ENCODE peak calls at places on chromosomes 7 and 10, in eight cellular contexts. N is GM19239; J is stimulated activated CD4-positive, alpha-beta T cell treated with anti-CD3 and anti-CD28 coated beads, TNF-alpha, amount 100 ng/mL, for 4 hours; H is bronchial epithelial cell; E is pulmonary artery endothelial cell; V is H54; K is naive thymus-derived CD8-positive, alpha-beta T cell; L is ELR. D is an unnamed sample.

GRCh38 chr7:121485457-121486243 is 89.5 kb upstream of the FAM3C start:
- DNase-seq in N (no peak), J (no peak), H (no peak), E (no peak), V (no peak), K (no peak), L (no peak), D (peak)

GRCh38 chr10:47026301-47027107 is 115.3 kb downstream of the PTPN20 start:
- DNase-seq in N (no peak), J (no peak), H (no peak), E (no peak), V (no peak), K (peak), L (no peak), D (no peak)

GRCh38 chr7:8579661-8580060 is 146.3 kb downstream of the NXPH1 start:
- DNase-seq in N (no peak), J (no peak), H (no peak), E (no peak), V (no peak), K (no peak), L (no peak), D (no peak)

GRCh38 chr7:90958669-90959068 is 305.6 kb upstream of the FZD1 start:
- DNase-seq in N (no peak), J (no peak), H (no peak), E (no peak), V (no peak), K (no peak), L (no peak), D (peak)

GRCh38 chr7:69748530-69748929 is 150.3 kb downstream of the AUTS2 start:
- DNase-seq in N (no peak), J (no peak), H (peak), E (no peak), V (no peak), K (no peak), L (no peak), D (peak)

GRCh38 chr7:68176974-68177373 is 1180.3 kb downstream of the TYW1 start:
- DNase-seq in N (no peak), J (no peak), H (peak), E (no peak), V (peak), K (no peak), L (peak), D (peak)

GRCh38 chr10:130300608-130301025 is 164.4 kb downstream of the GLRX3 start:
- DNase-seq in N (no peak), J (no peak), H (no peak), E (no peak), V (no peak), K (peak), L (no peak), D (no peak)

GRCh38 chr7:8052824-8053223 is 84.2 kb downstream of the GLCCI1 start:
- DNase-seq in N (no peak), J (no peak), H (no peak), E (no peak), V (no peak), K (no peak), L (no peak), D (no peak)

GRCh38 chr10:86632009-86632800 is 22.1 kb upstream of the OPN4 start:
- DNase-seq in N (no peak), J (no peak), H (no peak), E (no peak), V (no peak), K (no peak), L (no peak), D (peak)

GRCh38 chr10:80437227-80437626 is 16.9 kb upstream of the TSPAN14 start:
- DNase-seq in N (no peak), J (no peak), H (no peak), E (no peak), V (no peak), K (no peak), L (no peak), D (no peak)

GRCh38 chr10:122267849-122268737 is 3.0 kb upstream of the BTBD16 start:
- DNase-seq in N (peak), J (peak), H (peak), E (no peak), V (peak), K (peak), L (peak), D (peak)

GRCh38 chr7:5773661-5774086 is 7.8 kb downstream of the RNF216 start:
- DNase-seq in N (no peak), J (peak), H (peak), E (peak), V (peak), K (no peak), L (peak), D (peak)

GRCh38 chr7:85025312-85025756 is 161.5 kb downstream of the SEMA3D start:
- DNase-seq in N (no peak), J (no peak), H (peak), E (no peak), V (no peak), K (no peak), L (peak), D (no peak)

GRCh38 chr7:55787796-55788195 is 74.8 kb downstream of the SEPTIN14 start:
- DNase-seq in N (no peak), J (no peak), H (no peak), E (no peak), V (no peak), K (no peak), L (no peak), D (no peak)

GRCh38 chr10:6267941-6268340 is 65.2 kb downstream of the PFKFB3 start:
- DNase-seq in N (no peak), J (no peak), H (no peak), E (no peak), V (no peak), K (no peak), L (no peak), D (no peak)

GRCh38 chr7:120373174-120373573 is 100.2 kb downstream of the KCND2 start:
- DNase-seq in N (no peak), J (no peak), H (peak), E (no peak), V (no peak), K (no peak), L (peak), D (no peak)

GRCh38 chr7:5872326-5872725 is 8.3 kb upstream of the OCM start:
- DNase-seq in N (no peak), J (no peak), H (peak), E (no peak), V (no peak), K (no peak), L (no peak), D (no peak)

D was measured in AG08395.